ENCODE peak calls at places on chromosomes 5 and 9, in nine cellular contexts. M, Y, D, O, N, P, L, A and F are unnamed samples.

GRCh38 chr5:68057186-68057585 is 158.4 kb upstream of the PIK3R1 start:
- DNase-seq in M (no peak), Y (no peak), D (no peak), O (no peak), N (no peak), P (no peak), L (no peak), A (no peak), F (no peak)

GRCh38 chr9:122394265-122395242 is 23.7 kb downstream of the PTGS1 start:
- DNase-seq in M (no peak), Y (no peak), D (no peak), O (peak), N (no peak), P (peak), L (peak), A (peak), F (peak)

GRCh38 chr9:125540497-125540896 is 166.5 kb downstream of the MAPKAP1 start:
- DNase-seq in M (no peak), Y (no peak), D (no peak), O (no peak), N (peak), P (no peak), L (no peak), A (no peak), F (no peak)

GRCh38 chr5:78288246-78288645 is 6.3 kb downstream of the AP3B1 start:
- DNase-seq in M (no peak), Y (no peak), D (no peak), O (no peak), N (no peak), P (peak), L (no peak), A (no peak), F (peak)

GRCh38 chr5:145658435-145658834 is 176.7 kb downstream of the PRELID2 start:
- DNase-seq in M (no peak), Y (no peak), D (no peak), O (no peak), N (no peak), P (no peak), L (no peak), A (no peak), F (no peak)

GRCh38 chr9:8579661-8580060 is 780.1 kb upstream of the DMAC1 start:
- DNase-seq in M (no peak), Y (no peak), D (no peak), O (no peak), N (no peak), P (no peak), L (peak), A (no peak), F (no peak)

GRCh38 chr9:100098241-100098886 is 436 bp downstream of the ERP44 start:
- DNase-seq in M (peak), Y (no peak), D (peak), O (peak), N (peak), P (peak), L (peak), A (peak), F (no peak)

GRCh38 chr9:97633859-97634485 is 351 bp downstream of the NCBP1 start:
- DNase-seq in M (no peak), Y (no peak), D (no peak), O (no peak), N (no peak), P (peak), L (no peak), A (peak), F (no peak)

GRCh38 chr5:2996687-2997086 is 245.2 kb upstream of the IRX2 start:
- DNase-seq in M (no peak), Y (no peak), D (no peak), O (no peak), N (no peak), P (no peak), L (no peak), A (no peak), F (no peak)

GRCh38 chr5:132425009-132425937 is 55.8 kb downstream of the SLC22A5 start:
- DNase-seq in M (peak), Y (no peak), D (peak), O (no peak), N (peak), P (peak), L (peak), A (peak), F (peak)

GRCh38 chr5:125298711-125299379 is 552.4 kb upstream of the ZNF608 start:
- DNase-seq in M (no peak), Y (no peak), D (no peak), O (no peak), N (no peak), P (no peak), L (no peak), A (no peak), F (no peak)

GRCh38 chr9:136721339-136722092 is 9.1 kb downstream of the DIPK1B start:
- DNase-seq in M (peak), Y (no peak), D (no peak), O (peak), N (no peak), P (peak), L (peak), A (peak), F (no peak)

GRCh38 chr9:115262477-115262876 is 144.5 kb upstream of the TNC start:
- DNase-seq in M (no peak), Y (peak), D (peak), O (peak), N (peak), P (peak), L (peak), A (peak), F (peak)

GRCh38 chr5:38576442-38576841 is 20.0 kb upstream of the LIFR start:
- DNase-seq in M (no peak), Y (no peak), D (no peak), O (peak), N (peak), P (no peak), L (no peak), A (no peak), F (no peak)

GRCh38 chr5:81854485-81854884 is 103.6 kb upstream of the SSBP2 start:
- DNase-seq in M (no peak), Y (no peak), D (no peak), O (no peak), N (no peak), P (no peak), L (no peak), A (peak), F (no peak)

DNA sequence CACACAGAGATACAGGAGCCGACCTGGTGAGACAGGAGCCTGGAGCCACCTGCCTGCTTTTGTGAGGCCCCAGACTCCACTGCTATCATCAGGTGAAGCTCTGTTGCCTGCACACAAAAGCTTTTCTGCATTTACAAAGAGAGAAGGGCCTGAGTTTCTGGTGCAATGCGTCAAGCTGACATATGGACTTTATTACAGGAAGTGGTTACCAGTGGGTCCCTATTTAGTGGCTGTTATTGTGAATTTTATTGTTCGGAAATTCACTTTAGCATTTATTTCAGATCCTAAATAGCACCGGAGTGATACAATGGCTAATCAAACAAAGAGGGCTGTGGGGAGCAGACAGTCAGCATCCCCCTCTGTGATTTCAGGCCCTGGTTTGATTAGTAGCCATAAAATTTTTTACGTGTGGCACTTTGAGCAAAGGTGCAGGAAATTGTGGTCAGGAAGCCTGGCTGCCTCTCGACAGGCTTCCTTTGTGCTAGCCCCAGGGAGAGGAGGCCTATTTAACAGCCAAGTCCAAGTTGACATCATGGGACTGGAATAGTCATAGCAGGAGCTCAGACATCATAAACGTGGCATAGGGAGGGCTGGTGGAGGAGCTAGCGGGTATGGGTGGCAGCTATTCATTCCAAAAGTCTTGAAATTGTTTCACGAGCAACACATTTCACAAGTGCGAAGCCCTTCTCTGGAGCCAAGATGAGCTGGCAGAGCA is 8.4 kb downstream of the TGFBI start:
- DNase-seq in M (no peak), Y (no peak), D (no peak), O (no peak), N (no peak), P (peak), L (no peak), A (peak), F (peak)
- H3K4me3 ChIP-seq in M (no peak), Y (no peak), D (no peak), O (no peak), N (no peak), P (no peak), L (no peak), A (no peak), F (no peak)

DNA sequence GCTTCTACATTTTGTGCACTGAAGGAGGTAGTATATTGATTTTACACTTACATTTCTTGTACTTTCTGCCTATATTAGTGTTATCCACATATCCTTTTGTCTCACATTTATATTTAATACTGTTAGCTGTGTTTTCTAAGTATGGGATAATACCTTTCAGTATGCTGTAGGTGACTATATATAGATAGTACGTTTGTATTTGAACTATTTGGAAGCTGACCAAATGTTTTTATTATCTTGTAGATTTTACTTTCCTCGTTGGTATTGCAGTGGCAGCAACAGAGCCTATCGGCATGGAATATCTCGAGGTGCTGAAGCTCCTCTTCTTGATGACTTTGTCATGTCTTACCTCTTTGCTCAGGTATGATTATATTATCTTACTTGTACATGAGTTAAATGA is 59.1 kb downstream of the JAK2 start:
- DNase-seq in M (no peak), Y (no peak), D (no peak), O (no peak), N (no peak), P (no peak), L (no peak), A (no peak), F (no peak)
- H3K4me3 ChIP-seq in M (no peak), Y (no peak), D (no peak), O (peak), N (no peak), P (no peak), L (no peak), A (no peak), F (no peak)

GRCh38 chr5:168327451-168327850 is 36.0 kb downstream of the WWC1 start:
- DNase-seq in M (no peak), Y (no peak), D (no peak), O (no peak), N (no peak), P (no peak), L (no peak), A (no peak), F (no peak)

GRCh38 chr5:168328804-168329203 is 37.4 kb downstream of the WWC1 start:
- DNase-seq in M (peak), Y (no peak), D (no peak), O (no peak), N (peak), P (peak), L (no peak), A (peak), F (no peak)

GRCh38 chr5:168329302-168329701 is 37.9 kb downstream of the WWC1 start:
- DNase-seq in M (no peak), Y (no peak), D (no peak), O (no peak), N (no peak), P (peak), L (no peak), A (no peak), F (no peak)

GRCh38 chr5:168327019-168327421 is 35.6 kb downstream of the WWC1 start:
- DNase-seq in M (no peak), Y (no peak), D (no peak), O (no peak), N (no peak), P (peak), L (peak), A (no peak), F (no peak)

GRCh38 chr5:168327994-168328393 is 36.5 kb downstream of the WWC1 start:
- DNase-seq in M (no peak), Y (no peak), D (no peak), O (no peak), N (no peak), P (peak), L (peak), A (no peak), F (no peak)
- H3K4me3 ChIP-seq in M (no peak), Y (no peak), D (no peak), O (no peak), N (no peak), P (no peak), L (no peak), A (no peak), F (no peak)

GRCh38 chr5:173962436-173962835 is 26.5 kb upstream of the C5orf47 start:
- DNase-seq in M (no peak), Y (no peak), D (no peak), O (no peak), N (peak), P (no peak), L (no peak), A (no peak), F (no peak)

GRCh38 chr5:173968154-173968553 is 20.8 kb upstream of the C5orf47 start:
- DNase-seq in M (peak), Y (no peak), D (no peak), O (no peak), N (no peak), P (no peak), L (no peak), A (no peak), F (no peak)

GRCh38 chr5:173964491-173964890 is 24.5 kb upstream of the C5orf47 start:
- DNase-seq in M (peak), Y (no peak), D (no peak), O (no peak), N (no peak), P (no peak), L (no peak), A (no peak), F (no peak)

GRCh38 chr5:173963107-173963506 is 25.9 kb upstream of the C5orf47 start:
- DNase-seq in M (peak), Y (peak), D (peak), O (no peak), N (no peak), P (peak), L (peak), A (peak), F (peak)

GRCh38 chr5:173963867-173964429 is 25.0 kb upstream of the C5orf47 start:
- DNase-seq in M (peak), Y (no peak), D (no peak), O (no peak), N (no peak), P (no peak), L (no peak), A (no peak), F (no peak)
- H3K4me3 ChIP-seq in M (peak), Y (peak), D (no peak), O (no peak), N (no peak), P (no peak), L (peak), A (no peak), F (peak)

DNA sequence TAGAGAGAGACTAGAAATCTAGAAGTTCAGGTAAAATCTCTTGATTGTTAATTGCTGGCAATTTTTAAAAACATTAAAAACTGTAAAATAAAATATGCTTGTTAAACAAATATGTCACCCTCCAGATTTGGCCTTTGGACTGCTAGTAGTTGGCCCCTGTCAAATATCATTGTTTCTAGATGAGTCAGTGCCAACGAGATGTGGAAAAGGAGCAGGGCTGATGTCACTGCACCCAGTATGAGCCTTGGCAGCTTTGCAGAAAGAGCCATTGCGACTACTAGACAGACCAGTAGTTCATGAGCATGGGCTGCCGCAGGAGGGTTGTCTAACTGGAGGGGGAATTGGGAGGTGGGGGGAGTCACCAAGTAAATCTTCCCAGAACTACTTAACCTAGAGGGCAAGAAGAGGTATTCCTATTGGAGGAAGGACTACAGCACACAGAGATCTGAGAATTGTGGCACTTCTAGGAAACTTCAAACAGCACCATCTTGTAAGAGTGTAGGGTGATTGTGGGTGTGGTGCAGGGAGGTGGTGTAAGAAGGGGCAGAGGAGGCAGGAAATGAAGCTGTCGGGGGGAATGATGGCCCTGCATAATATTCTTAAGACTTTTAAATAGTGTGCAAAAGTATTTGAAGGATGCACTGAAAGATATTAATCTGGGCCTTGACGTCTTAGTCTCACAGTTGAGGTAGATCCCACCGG is 7.1 kb upstream of the DOCK2 start:
- DNase-seq in M (no peak), Y (no peak), D (peak), O (peak), N (no peak), P (peak), L (peak), A (peak), F (peak)
- H3K4me3 ChIP-seq in M (no peak), Y (no peak), D (no peak), O (no peak), N (no peak), P (no peak), L (no peak), A (no peak), F (no peak)